ENCODE peak calls at places on chromosomes 1 and 21, in nine cellular contexts. One of them, this sample, is unnamed.

GRCh38 chr1:147717051-147717705 is 43.2 kb downstream of the GJA5 start:
- DNase-seq in stomach: peak; percentile 52
- DNase-seq in endothelial cell of umbilical vein: no peak
- DNase-seq in astrocyte of the spinal cord: no peak
- DNase-seq in psoas muscle: no peak
- DNase-seq in lower lobe of right lung: no peak
- DNase-seq in body of pancreas: no peak
- DNase-seq in left ventricle myocardium inferior: no peak
- DNase-seq in GM12865: peak; percentile 28
- DNase-seq in this sample: peak; percentile 91

GRCh38 chr1:56867491-56867890 is 12.9 kb downstream of the C8A start:
- DNase-seq in stomach: peak; percentile 52
- DNase-seq in endothelial cell of umbilical vein: no peak
- DNase-seq in astrocyte of the spinal cord: no peak
- DNase-seq in psoas muscle: no peak
- DNase-seq in lower lobe of right lung: no peak
- DNase-seq in body of pancreas: peak; percentile 39
- DNase-seq in left ventricle myocardium inferior: no peak
- DNase-seq in GM12865: no peak
- DNase-seq in this sample: peak; percentile 77

GRCh38 chr1:5889462-5889861 is 102.8 kb downstream of the NPHP4 start:
- DNase-seq in stomach: no peak
- DNase-seq in endothelial cell of umbilical vein: no peak
- DNase-seq in astrocyte of the spinal cord: no peak
- DNase-seq in psoas muscle: peak; percentile 36
- DNase-seq in lower lobe of right lung: peak; percentile 25
- DNase-seq in body of pancreas: no peak
- DNase-seq in left ventricle myocardium inferior: no peak
- DNase-seq in GM12865: no peak
- DNase-seq in this sample: no peak

GRCh38 chr1:80251591-80251990 is 1245.1 kb upstream of the ADGRL4 start:
- DNase-seq in stomach: no peak
- DNase-seq in endothelial cell of umbilical vein: no peak
- DNase-seq in astrocyte of the spinal cord: no peak
- DNase-seq in psoas muscle: no peak
- DNase-seq in lower lobe of right lung: no peak
- DNase-seq in body of pancreas: no peak
- DNase-seq in left ventricle myocardium inferior: no peak
- DNase-seq in GM12865: no peak
- DNase-seq in this sample: no peak

GRCh38 chr21:42311160-42311559 is 4.0 kb downstream of the TFF3 start:
- DNase-seq in stomach: no peak
- DNase-seq in endothelial cell of umbilical vein: no peak
- DNase-seq in astrocyte of the spinal cord: no peak
- DNase-seq in psoas muscle: no peak
- DNase-seq in lower lobe of right lung: no peak
- DNase-seq in body of pancreas: no peak
- DNase-seq in left ventricle myocardium inferior: no peak
- DNase-seq in GM12865: no peak
- DNase-seq in this sample: no peak

GRCh38 chr1:91851130-91852010 is 34.6 kb downstream of the TGFBR3 start:
- DNase-seq in stomach: peak; percentile 66
- DNase-seq in endothelial cell of umbilical vein: peak; percentile 85
- DNase-seq in astrocyte of the spinal cord: peak; percentile 69
- DNase-seq in psoas muscle: peak; percentile 91
- DNase-seq in lower lobe of right lung: peak; percentile 92
- DNase-seq in body of pancreas: peak; percentile 86
- DNase-seq in left ventricle myocardium inferior: peak; percentile 95
- DNase-seq in GM12865: no peak
- DNase-seq in this sample: peak; percentile 28

GRCh38 chr1:168676029-168676812 is 52.8 kb downstream of the DPT start:
- DNase-seq in stomach: no peak
- DNase-seq in endothelial cell of umbilical vein: no peak
- DNase-seq in astrocyte of the spinal cord: no peak
- DNase-seq in psoas muscle: no peak
- DNase-seq in lower lobe of right lung: no peak
- DNase-seq in body of pancreas: no peak
- DNase-seq in left ventricle myocardium inferior: no peak
- DNase-seq in GM12865: no peak
- DNase-seq in this sample: no peak

GRCh38 chr1:33512612-33513011 is 40.2 kb downstream of the ZSCAN20 start:
- DNase-seq in stomach: no peak
- DNase-seq in endothelial cell of umbilical vein: no peak
- DNase-seq in astrocyte of the spinal cord: no peak
- DNase-seq in psoas muscle: no peak
- DNase-seq in lower lobe of right lung: no peak
- DNase-seq in body of pancreas: no peak
- DNase-seq in left ventricle myocardium inferior: no peak
- DNase-seq in GM12865: peak; percentile 10
- DNase-seq in this sample: peak; percentile 32

GRCh38 chr1:236997882-236998281 is 6.4 kb downstream of the MT1HL1 start:
- DNase-seq in stomach: no peak
- DNase-seq in endothelial cell of umbilical vein: no peak
- DNase-seq in astrocyte of the spinal cord: no peak
- DNase-seq in psoas muscle: no peak
- DNase-seq in lower lobe of right lung: peak; percentile 63
- DNase-seq in body of pancreas: no peak
- DNase-seq in left ventricle myocardium inferior: peak; percentile 72
- DNase-seq in GM12865: no peak
- DNase-seq in this sample: no peak

GRCh38 chr1:165403835-165404482 is 41.0 kb downstream of the RXRG start:
- DNase-seq in stomach: peak; percentile 45
- DNase-seq in endothelial cell of umbilical vein: peak; percentile 15
- DNase-seq in astrocyte of the spinal cord: no peak
- DNase-seq in psoas muscle: no peak
- DNase-seq in lower lobe of right lung: peak; percentile 47
- DNase-seq in body of pancreas: peak; percentile 33
- DNase-seq in left ventricle myocardium inferior: no peak
- DNase-seq in GM12865: peak; percentile 48
- DNase-seq in this sample: no peak

GRCh38 chr1:43382027-43382771 is 7.4 kb downstream of the MED8 start:
- DNase-seq in stomach: no peak
- DNase-seq in endothelial cell of umbilical vein: no peak
- DNase-seq in astrocyte of the spinal cord: no peak
- DNase-seq in psoas muscle: no peak
- DNase-seq in lower lobe of right lung: no peak
- DNase-seq in body of pancreas: no peak
- DNase-seq in left ventricle myocardium inferior: no peak
- DNase-seq in GM12865: no peak
- DNase-seq in this sample: no peak

GRCh38 chr1:11788549-11789053 is 17.2 kb downstream of the MTHFR start:
- DNase-seq in stomach: no peak
- DNase-seq in endothelial cell of umbilical vein: no peak
- DNase-seq in astrocyte of the spinal cord: no peak
- DNase-seq in psoas muscle: no peak
- DNase-seq in lower lobe of right lung: peak; percentile 58
- DNase-seq in body of pancreas: no peak
- DNase-seq in left ventricle myocardium inferior: no peak
- DNase-seq in GM12865: no peak
- DNase-seq in this sample: no peak

GRCh38 chr1:11789126-11790067 is 16.4 kb downstream of the MTHFR start:
- DNase-seq in stomach: no peak
- DNase-seq in endothelial cell of umbilical vein: no peak
- DNase-seq in astrocyte of the spinal cord: no peak
- DNase-seq in psoas muscle: no peak
- DNase-seq in lower lobe of right lung: no peak
- DNase-seq in body of pancreas: no peak
- DNase-seq in left ventricle myocardium inferior: no peak
- DNase-seq in GM12865: no peak
- DNase-seq in this sample: no peak

GRCh38 chr1:11786168-11786567 is 19.6 kb downstream of the MTHFR start:
- DNase-seq in stomach: no peak
- DNase-seq in endothelial cell of umbilical vein: no peak
- DNase-seq in astrocyte of the spinal cord: no peak
- DNase-seq in psoas muscle: no peak
- DNase-seq in lower lobe of right lung: no peak
- DNase-seq in body of pancreas: no peak
- DNase-seq in left ventricle myocardium inferior: no peak
- DNase-seq in GM12865: no peak
- DNase-seq in this sample: no peak

GRCh38 chr1:11787804-11788436 is 17.8 kb downstream of the MTHFR start:
- DNase-seq in stomach: no peak
- DNase-seq in endothelial cell of umbilical vein: no peak
- DNase-seq in astrocyte of the spinal cord: no peak
- DNase-seq in psoas muscle: no peak
- DNase-seq in lower lobe of right lung: no peak
- DNase-seq in body of pancreas: no peak
- DNase-seq in left ventricle myocardium inferior: no peak
- DNase-seq in GM12865: no peak
- DNase-seq in this sample: no peak

DNA sequence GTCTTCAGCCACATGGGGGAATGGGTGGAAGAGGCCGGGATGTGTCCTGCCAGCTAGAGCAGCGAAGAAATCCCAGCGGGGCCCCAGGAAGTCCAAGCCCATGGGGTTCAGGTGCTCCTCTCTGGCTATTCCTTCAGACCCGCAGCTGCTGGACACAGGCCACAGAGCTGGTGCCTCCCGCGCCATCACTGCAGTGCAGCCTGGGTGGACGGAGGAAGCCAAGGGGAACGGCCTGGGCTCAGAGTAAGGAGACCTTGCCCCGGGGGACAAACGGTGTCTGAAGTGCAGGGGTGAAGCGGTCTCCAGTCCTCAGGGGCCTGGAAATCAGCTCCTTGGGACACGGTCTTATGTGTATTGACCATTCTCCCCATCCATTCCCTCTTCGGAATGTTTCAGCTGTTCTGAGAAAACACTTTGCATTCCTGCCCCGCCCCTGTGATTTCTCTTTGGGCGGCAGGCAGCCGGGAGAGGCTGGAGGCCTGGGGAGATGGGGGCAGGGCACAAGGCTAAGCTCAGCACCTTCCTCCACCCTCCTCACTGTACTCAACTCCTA is 18.4 kb downstream of the MTHFR start:
- DNase-seq in stomach: peak; percentile 81
- DNase-seq in endothelial cell of umbilical vein: peak; percentile 8
- DNase-seq in astrocyte of the spinal cord: peak; percentile 29
- DNase-seq in psoas muscle: peak; percentile 80
- DNase-seq in lower lobe of right lung: peak; percentile 84
- DNase-seq in body of pancreas: peak; percentile 52
- DNase-seq in left ventricle myocardium inferior: peak; percentile 70
- DNase-seq in GM12865: no peak
- DNase-seq in this sample: no peak
- H3K4me3 ChIP-seq in stomach: peak overlapping the region; percentile 22
- H3K4me3 ChIP-seq in endothelial cell of umbilical vein: no peak overlapping the region
- H3K4me3 ChIP-seq in astrocyte of the spinal cord: no peak overlapping the region
- H3K4me3 ChIP-seq in psoas muscle: peak overlapping the region; percentile 33
- H3K4me3 ChIP-seq in lower lobe of right lung: peak overlapping the region; percentile 18
- H3K4me3 ChIP-seq in body of pancreas: no peak overlapping the region
- H3K4me3 ChIP-seq in left ventricle myocardium inferior: peak overlapping the region; percentile 42
- H3K4me3 ChIP-seq in GM12865: no peak overlapping the region
- H3K4me3 ChIP-seq in this sample: no peak overlapping the region

GRCh38 chr1:152018537-152018936 is 18.3 kb downstream of the S100A11 start:
- DNase-seq in stomach: no peak
- DNase-seq in endothelial cell of umbilical vein: peak; percentile 8
- DNase-seq in astrocyte of the spinal cord: no peak
- DNase-seq in psoas muscle: no peak
- DNase-seq in lower lobe of right lung: peak; percentile 52
- DNase-seq in body of pancreas: no peak
- DNase-seq in left ventricle myocardium inferior: no peak
- DNase-seq in GM12865: peak; percentile 22
- DNase-seq in this sample: no peak
- TF ChIP-seq CTCF in stomach: no peak
- TF ChIP-seq CTCF in endothelial cell of umbilical vein: peak; percentile 38
- TF ChIP-seq CTCF in astrocyte of the spinal cord: peak; percentile 52
- TF ChIP-seq CTCF in psoas muscle: no peak
- TF ChIP-seq CTCF in lower lobe of right lung: no peak
- TF ChIP-seq CTCF in body of pancreas: no peak
- TF ChIP-seq CTCF in left ventricle myocardium inferior: no peak
- TF ChIP-seq CTCF in GM12865: peak; percentile 41
- TF ChIP-seq CTCF in this sample: peak; percentile 24

DNA sequence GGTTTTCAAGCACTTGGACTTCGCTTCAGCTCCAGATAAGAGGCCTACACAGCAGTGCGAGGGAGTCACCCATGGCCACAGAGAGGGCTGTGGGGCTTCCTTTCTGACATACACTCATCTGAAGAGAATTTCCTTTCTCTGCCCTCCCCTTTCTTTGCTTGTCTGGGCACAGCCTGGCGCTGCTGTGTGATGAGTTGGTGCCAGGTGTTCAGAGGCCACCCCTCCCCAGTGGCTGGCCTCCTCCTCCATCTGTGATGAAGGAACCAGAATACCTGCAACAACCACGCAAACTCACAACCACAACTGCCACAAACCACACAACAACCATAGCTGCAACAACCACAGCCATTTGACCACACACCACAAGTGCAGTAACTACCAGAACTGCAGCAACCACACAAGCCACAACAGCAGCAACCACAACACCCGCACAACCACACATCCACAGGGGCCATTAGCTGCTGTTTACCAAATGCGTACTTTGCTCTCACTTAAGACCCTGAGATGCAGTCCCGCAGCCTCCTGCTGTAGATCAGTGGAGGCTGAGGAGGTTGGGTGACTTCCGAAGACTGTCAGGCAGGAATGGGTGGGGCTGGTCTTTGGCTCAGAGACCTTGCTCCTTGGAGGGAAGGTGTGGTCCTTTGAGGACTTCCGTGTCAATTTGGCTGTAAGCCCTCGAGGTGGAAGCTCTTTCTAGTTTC is 71.1 kb downstream of the IER5 start:
- DNase-seq in stomach: peak; percentile 61
- DNase-seq in endothelial cell of umbilical vein: peak; percentile 78
- DNase-seq in astrocyte of the spinal cord: peak; percentile 55
- DNase-seq in psoas muscle: no peak
- DNase-seq in lower lobe of right lung: no peak
- DNase-seq in body of pancreas: no peak
- DNase-seq in left ventricle myocardium inferior: no peak
- DNase-seq in GM12865: peak; percentile 45
- DNase-seq in this sample: no peak
- H3K4me3 ChIP-seq in stomach: no peak overlapping the region
- H3K4me3 ChIP-seq in endothelial cell of umbilical vein: no peak overlapping the region
- H3K4me3 ChIP-seq in astrocyte of the spinal cord: no peak overlapping the region
- H3K4me3 ChIP-seq in psoas muscle: no peak overlapping the region
- H3K4me3 ChIP-seq in lower lobe of right lung: no peak overlapping the region
- H3K4me3 ChIP-seq in body of pancreas: no peak overlapping the region
- H3K4me3 ChIP-seq in left ventricle myocardium inferior: no peak overlapping the region
- H3K4me3 ChIP-seq in GM12865: no peak overlapping the region
- H3K4me3 ChIP-seq in this sample: no peak overlapping the region

DNA sequence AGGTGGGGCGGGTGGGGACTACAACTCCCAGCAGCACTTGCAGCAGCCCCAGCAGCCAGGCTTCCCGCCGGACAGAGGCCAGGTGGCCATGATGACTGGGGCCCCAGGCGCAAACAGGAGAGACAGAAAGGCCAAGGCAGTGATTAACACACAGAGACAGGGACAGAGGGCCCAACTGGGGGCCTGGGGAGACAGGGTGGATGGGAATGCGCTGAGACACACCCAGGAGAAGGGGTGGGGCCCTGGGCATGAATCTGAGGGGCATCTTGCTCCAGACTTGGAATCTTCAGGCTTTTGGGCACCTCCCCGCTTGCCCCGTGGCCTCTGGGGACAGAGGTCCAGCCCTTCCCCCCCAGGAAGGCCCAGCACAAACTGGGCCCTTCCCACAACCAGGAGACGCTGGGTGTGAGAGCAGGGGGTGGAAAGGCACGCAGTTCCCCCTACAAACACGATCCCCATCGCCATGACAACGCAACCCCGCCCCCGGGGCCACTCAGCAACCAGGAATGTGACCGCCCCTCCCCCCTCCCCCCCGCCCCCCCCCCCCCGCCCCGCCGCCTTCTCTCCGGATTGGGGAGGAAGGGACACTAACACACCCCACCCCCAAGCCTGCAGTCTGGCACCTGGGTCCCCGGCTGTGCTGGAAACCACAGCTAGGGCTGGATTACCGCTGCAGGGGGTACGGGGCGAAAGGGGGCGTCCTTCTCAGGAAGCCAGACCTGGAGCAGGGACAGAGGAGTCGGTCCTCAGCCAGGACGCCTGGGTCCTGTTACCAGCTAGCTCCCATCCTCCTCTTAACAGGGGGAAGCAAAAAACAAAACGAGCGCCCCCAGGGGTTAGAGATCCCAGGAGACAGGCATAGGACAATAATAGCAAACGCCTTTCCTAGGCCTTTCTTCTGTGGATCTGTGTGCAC is 4.5 kb downstream of the HDGF start:
- DNase-seq in stomach: peak; percentile 88
- DNase-seq in endothelial cell of umbilical vein: peak; percentile 77
- DNase-seq in astrocyte of the spinal cord: peak; percentile 91
- DNase-seq in psoas muscle: peak; percentile 98
- DNase-seq in lower lobe of right lung: peak; percentile 94
- DNase-seq in body of pancreas: peak; percentile 93
- DNase-seq in left ventricle myocardium inferior: peak; percentile 93
- DNase-seq in GM12865: peak; percentile 77
- DNase-seq in this sample: no peak
- TF ChIP-seq CTCF in stomach: no peak
- TF ChIP-seq CTCF in endothelial cell of umbilical vein: no peak
- TF ChIP-seq CTCF in astrocyte of the spinal cord: peak; percentile 25
- TF ChIP-seq CTCF in psoas muscle: no peak
- TF ChIP-seq CTCF in lower lobe of right lung: no peak
- TF ChIP-seq CTCF in body of pancreas: no peak
- TF ChIP-seq CTCF in left ventricle myocardium inferior: peak; percentile 34
- TF ChIP-seq CTCF in GM12865: peak; percentile 21
- TF ChIP-seq CTCF in this sample: peak; percentile 17